ENCODE peak calls at places on chromosomes 16 and 17, in five cellular contexts. H is brain microvascular endothelial cell, Y is dorsolateral prefrontal cortex, O is neural progenitor cell, D is progenitor cell of endocrine pancreas. S is an unnamed sample.

GRCh38 chr17:17751489-17751995 is 70.3 kb downstream of the RAI1 start:
- DNase-seq in Y (no peak), H (no peak), O (no peak), D (no peak), S (no peak)

GRCh38 chr16:51151951-51152663 is 1.0 kb upstream of the SALL1 start:
- DNase-seq in Y (peak; percentile 91), H (no peak), D (peak; percentile 71), O (peak; percentile 96), S (peak; percentile 92)

GRCh38 chr17:67042104-67042899 is 2.1 kb upstream of the CACNG1 start:
- DNase-seq in Y (no peak), O (no peak), D (no peak), H (no peak), S (no peak)

GRCh38 chr16:86609115-86609514 is 30.8 kb downstream of the FOXL1 start:
- DNase-seq in H (peak; percentile 70), Y (no peak), O (no peak), D (no peak), S (no peak)

GRCh38 chr16:85606920-85607319 is 6.2 kb upstream of the GSE1 start:
- DNase-seq in O (no peak), D (no peak), Y (no peak), H (no peak), S (no peak)

GRCh38 chr17:69105907-69106730 is 35.6 kb downstream of the ABCA6 start:
- DNase-seq in O (no peak), D (no peak), Y (no peak), H (no peak), S (no peak)

GRCh38 chr17:69978056-69978646 is 96.9 kb upstream of the KCNJ16 start:
- DNase-seq in O (no peak), D (no peak), Y (no peak), H (peak; percentile 9), S (no peak)

GRCh38 chr17:62165378-62165722 is 100.3 kb upstream of the MED13 start:
- DNase-seq in H (no peak), O (no peak), Y (no peak), D (no peak), S (no peak)

GRCh38 chr16:30721606-30722005 is 22.6 kb downstream of the SRCAP start:
- DNase-seq in H (no peak), O (no peak), D (no peak), Y (no peak), S (no peak)

GRCh38 chr16:30805370-30806169 is 18.6 kb upstream of the ZNF629 start:
- DNase-seq in O (peak; percentile 90), Y (peak; percentile 88), D (peak; percentile 65), H (peak; percentile 59), S (peak; percentile 84)

GRCh38 chr17:30217746-30218245 is 17.7 kb downstream of the SLC6A4 start:
- DNase-seq in O (no peak), Y (no peak), H (no peak), D (no peak), S (no peak)

GRCh38 chr17:76473541-76473985 is 6.2 kb downstream of the AANAT start:
- DNase-seq in Y (no peak), D (no peak), H (no peak), O (peak; percentile 68), S (no peak)

GRCh38 chr16:50265260-50265659 is 1.1 kb upstream of the ADCY7 start:
- DNase-seq in O (no peak), D (no peak), Y (no peak), H (no peak), S (no peak)

GRCh38 chr17:19336938-19337711 is 25.4 kb downstream of the B9D1 start:
- DNase-seq in H (peak; percentile 57), D (no peak), O (peak; percentile 47), Y (peak; percentile 70), S (no peak)

GRCh38 chr16:79286646-79287423 is 313.7 kb downstream of the MAF start:
- DNase-seq in O (peak; percentile 23), D (no peak), Y (peak; percentile 10), H (no peak), S (no peak)

GRCh38 chr16:87352818-87353217 is 30.8 kb downstream of the FBXO31 start:
- DNase-seq in H (no peak), O (peak; percentile 35), D (no peak), Y (no peak), S (no peak)

GRCh38 chr17:38751803-38752118 is 780 bp upstream of the PSMB3 start:
- DNase-seq in O (peak; percentile 94), Y (peak; percentile 77), H (peak; percentile 73), D (peak; percentile 83), S (peak; percentile 93)

GRCh38 chr17:69608808-69609494 is 194.5 kb downstream of the MAP2K6 start:
- DNase-seq in Y (no peak), H (peak; percentile 79), D (no peak), O (no peak), S (no peak)

GRCh38 chr17:58329035-58329807 is 626 bp upstream of the TSPOAP1 start:
- DNase-seq in H (no peak), D (no peak), Y (no peak), O (peak; percentile 46), S (no peak)

GRCh38 chr16:73771196-73771595 is 525.4 kb upstream of the PSMD7 start:
- DNase-seq in O (no peak), H (peak; percentile 15), Y (no peak), D (no peak), S (no peak)

GRCh38 chr16:87687571-87687910 is 78.2 kb downstream of the KLHDC4 start:
- DNase-seq in D (no peak), O (no peak), H (no peak), Y (no peak), S (no peak)

GRCh38 chr16:87645802-87646201 is 43.5 kb downstream of the JPH3 start:
- DNase-seq in D (no peak), Y (no peak), O (no peak), H (no peak), S (no peak)

GRCh38 chr16:83606486-83607030 is 201.2 kb upstream of the HSBP1 start:
- DNase-seq in H (no peak), D (no peak), O (no peak), Y (no peak), S (peak; percentile 34)
- TF ChIP-seq CTCF in H (peak; percentile 21), D (peak; percentile 29), O (no peak), Y (no peak), S (peak; percentile 32)

GRCh38 chr16:58301052-58301451 is 6.2 kb upstream of the PRSS54 start:
- DNase-seq in D (no peak), H (no peak), Y (no peak), O (no peak), S (no peak)

GRCh38 chr16:58307583-58308312 is 12.9 kb upstream of the PRSS54 start:
- DNase-seq in H (no peak), Y (no peak), D (no peak), O (no peak), S (no peak)

GRCh38 chr16:58306327-58306726 is 11.5 kb upstream of the PRSS54 start:
- DNase-seq in Y (no peak), D (no peak), O (no peak), H (peak; percentile 43), S (no peak)
- TF ChIP-seq CTCF in Y (peak; percentile 29), D (peak; percentile 44), O (peak; percentile 36), H (peak; percentile 74), S (peak; percentile 67)

GRCh38 chr17:48543854-48544355 is 1.0 kb downstream of the HOXB2 start:
- DNase-seq in O (no peak), H (no peak), Y (no peak), D (no peak), S (no peak)

GRCh38 chr17:48541574-48542113 is 3.3 kb downstream of the HOXB2 start:
- DNase-seq in Y (no peak), O (peak; percentile 53), H (no peak), D (no peak), S (no peak)

GRCh38 chr17:48544356-48545021 is 420 bp downstream of the HOXB2 start:
- DNase-seq in H (no peak), O (peak; percentile 72), Y (no peak), D (no peak), S (peak; percentile 88)

GRCh38 chr17:48542114-48542955 is 2.6 kb downstream of the HOXB2 start:
- DNase-seq in O (peak; percentile 39), D (no peak), Y (no peak), H (no peak), S (no peak)

DNA sequence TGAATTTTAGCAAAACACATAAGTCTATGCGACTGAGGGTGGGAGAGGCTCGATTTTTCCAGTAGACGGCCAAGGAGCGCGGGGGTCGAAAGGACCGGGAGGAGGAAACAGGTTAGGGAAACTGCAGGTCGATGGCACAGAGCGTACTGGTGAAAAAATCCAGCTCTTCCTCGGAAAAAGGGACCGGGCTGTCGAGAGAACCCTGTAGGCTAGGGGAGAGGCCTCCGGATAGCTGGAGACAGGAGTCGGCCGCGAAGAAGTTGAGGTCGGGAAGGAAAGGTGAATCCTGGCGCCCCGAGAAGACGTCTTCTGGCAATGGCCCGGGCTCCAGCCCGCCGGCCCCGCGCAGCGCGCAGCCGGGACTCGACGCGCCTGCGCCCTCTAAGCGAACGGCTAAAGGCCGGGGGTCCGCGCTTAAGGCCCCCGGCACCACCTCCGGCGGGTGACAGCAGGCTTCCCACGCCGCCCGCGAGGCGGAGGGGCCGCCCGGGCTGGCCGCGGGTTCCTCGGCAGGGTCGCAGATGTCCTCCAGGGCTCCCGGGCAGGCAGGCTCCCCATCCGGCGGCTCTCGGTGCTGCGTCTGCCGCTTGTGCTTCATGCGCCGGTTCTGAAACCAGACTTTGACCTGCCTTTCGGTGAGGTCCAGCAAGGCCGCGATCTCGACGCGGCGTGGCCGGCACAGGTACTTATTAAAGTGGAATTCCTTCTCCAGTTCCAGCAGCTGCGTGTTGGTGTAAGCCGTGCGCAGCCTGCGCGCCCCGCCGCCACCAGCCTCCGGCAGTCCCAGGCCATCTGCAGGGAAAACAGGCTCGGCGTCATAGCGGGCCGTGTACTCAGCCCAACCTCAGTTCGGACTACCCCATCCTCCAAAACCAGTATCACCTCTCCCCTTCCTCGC is 1.7 kb downstream of the HOXB2 start:
- DNase-seq in Y (no peak), H (peak; percentile 4), D (peak; percentile 39), O (peak; percentile 79), S (no peak)
- TF ChIP-seq CTCF in Y (no peak), H (no peak), D (peak; percentile 43), O (peak; percentile 22), S (peak; percentile 42)

DNA sequence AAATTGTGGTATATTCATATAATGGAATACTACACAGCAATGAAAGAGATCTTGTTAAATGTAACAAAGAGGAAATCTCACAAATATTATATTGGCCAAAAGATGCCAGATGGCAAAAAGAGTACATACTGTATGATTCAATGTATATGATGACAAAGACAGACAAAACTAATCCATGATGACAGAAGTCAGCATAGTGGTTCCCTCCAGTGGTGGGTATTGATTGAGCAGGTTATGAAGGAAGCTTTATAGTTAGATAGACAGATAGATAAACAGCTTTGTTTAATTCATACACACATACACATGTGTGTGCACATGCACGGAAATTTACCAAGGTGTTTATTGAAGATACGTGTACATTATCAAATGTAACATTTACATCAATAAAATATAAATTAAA is 74.4 kb upstream of the SMIM36 start:
- DNase-seq in H (no peak), O (no peak), D (no peak), Y (no peak), S (no peak)
- TF ChIP-seq CTCF in H (peak; percentile 16), O (no peak), D (no peak), Y (no peak), S (no peak)